ENCODE peak calls at places on chromosomes 5 and 9, in four cellular contexts. C is NCI-H460, T is GM04503, I is amniotic stem cell. L is an unnamed sample.

GRCh38 chr5:80245986-80246781 is 9.7 kb downstream of the SERINC5 start:
- DNase-seq in C (no peak), I (no peak), T (no peak), L (peak; percentile 85)

GRCh38 chr5:117077142-117077541 is 502.5 kb upstream of the SEMA6A start:
- DNase-seq in T (no peak), C (peak; percentile 30), I (no peak), L (no peak)

GRCh38 chr9:15278839-15279238 is 28.2 kb downstream of the TTC39B start:
- DNase-seq in T (no peak), C (no peak), I (no peak), L (no peak)

GRCh38 chr5:66661149-66661548 is 65.0 kb downstream of the MAST4 start:
- DNase-seq in I (no peak), C (no peak), T (peak; percentile 47), L (peak; percentile 83)

GRCh38 chr9:26949604-26950003 is 2.6 kb upstream of the PLAA start:
- DNase-seq in T (no peak), C (no peak), I (no peak), L (no peak)

GRCh38 chr9:123749580-123750202 is 180.2 kb downstream of the DENND1A start:
- DNase-seq in C (no peak), T (no peak), I (no peak), L (no peak)

GRCh38 chr9:17810728-17811634 is 232.1 kb downstream of the SH3GL2 start:
- DNase-seq in T (peak; percentile 8), I (peak; percentile 62), C (peak; percentile 47), L (peak; percentile 80)

GRCh38 chr5:151745071-151745705 is 13.2 kb downstream of the ATOX1 start:
- DNase-seq in T (peak; percentile 58), I (peak; percentile 68), C (peak; percentile 56), L (peak; percentile 91)

GRCh38 chr5:98414938-98415337 is 358.5 kb upstream of the RGMB start:
- DNase-seq in T (peak; percentile 99), C (no peak), I (peak; percentile 80), L (peak; percentile 82)

GRCh38 chr9:137162505-137163100 is 7.2 kb downstream of the LRRC26 start:
- DNase-seq in C (no peak), I (no peak), T (no peak), L (no peak)

GRCh38 chr5:146647656-146648199 is 131.7 kb upstream of the GPR151 start:
- DNase-seq in T (no peak), C (no peak), I (no peak), L (no peak)

GRCh38 chr5:4880304-4880741 is 259.8 kb upstream of the ADAMTS16 start:
- DNase-seq in C (no peak), I (no peak), T (no peak), L (no peak)

GRCh38 chr5:72817076-72817476 is 615 bp downstream of the TNPO1 start:
- DNase-seq in C (no peak), T (no peak), I (no peak), L (peak; percentile 70)

GRCh38 chr9:122053056-122053455 is 40.1 kb downstream of the TTLL11 start:
- DNase-seq in T (no peak), C (no peak), I (no peak), L (no peak)

L was measured in fibroblast of the aortic adventitia.